ENCODE peak calls at places on chromosomes 6 and 20, in ten cellular contexts. L is Panc1; T is T-cell; P is PC-3; N is lower lobe of right lung; I is HCT116; K is heart left ventricle; Z is activated naive CD8-positive, alpha-beta T cell treated with anti-CD3 and anti-CD28 coated beads, Interleukin-2, amount 50 U/mL, for 24 hours; R is DND-41; F is activated CD8-positive, alpha-beta T cell treated with anti-CD3 and anti-CD28 coated beads, Interleukin-2, amount 10 ng/mL, durations not matched to agents 7 days and 5 days. G is an unnamed sample.

GRCh38 chr6:128725271-128726233 is 157.4 kb upstream of the LAMA2 start:
- ATAC-seq in F (no peak), I (no peak), P (no peak), L (no peak), Z (no peak), R (peak; percentile 48), N (peak; percentile 24), T (no peak), K (no peak), G (no peak)

GRCh38 chr20:24873015-24873620 is 76.0 kb upstream of the CST7 start:
- ATAC-seq in Z (no peak), K (no peak), F (no peak), P (no peak), N (peak; percentile 11), I (no peak), T (no peak), R (no peak), L (no peak), G (no peak)

GRCh38 chr6:900716-901605 is 208.0 kb upstream of the EXOC2 start:
- ATAC-seq in R (no peak), P (no peak), F (no peak), I (no peak), N (peak; percentile 37), T (no peak), K (no peak), L (no peak), Z (no peak), G (no peak)

GRCh38 chr20:14561733-14562132 is 224.3 kb upstream of the FLRT3 start:
- ATAC-seq in F (no peak), I (no peak), R (no peak), Z (no peak), L (no peak), K (no peak), P (no peak), N (no peak), T (no peak), G (no peak)

GRCh38 chr6:98975331-98975891 is 27.7 kb upstream of the FBXL4 start:
- ATAC-seq in P (no peak), L (no peak), F (no peak), T (no peak), N (no peak), R (no peak), K (no peak), I (no peak), Z (no peak), G (no peak)

GRCh38 chr6:151027936-151028838 is 162.7 kb downstream of the MTHFD1L start:
- ATAC-seq in I (no peak), L (no peak), N (no peak), R (peak; percentile 33), K (no peak), F (no peak), Z (peak; percentile 64), P (no peak), T (no peak), G (no peak)

GRCh38 chr6:10203651-10204050 is 211.2 kb downstream of the TFAP2A start:
- ATAC-seq in F (no peak), Z (no peak), K (no peak), I (no peak), R (no peak), P (no peak), T (no peak), N (no peak), L (no peak), G (no peak)

GRCh38 chr6:114312931-114313330 is 29.9 kb downstream of the HS3ST5 start:
- ATAC-seq in R (no peak), P (peak; percentile 38), Z (no peak), K (no peak), I (no peak), T (no peak), N (no peak), F (no peak), L (no peak), G (no peak)

GRCh38 chr6:149636116-149636515 is 12.4 kb downstream of the KATNA1 start:
- ATAC-seq in I (peak; percentile 80), F (no peak), K (no peak), P (peak; percentile 54), Z (no peak), N (peak; percentile 65), L (no peak), R (no peak), T (no peak), G (no peak)

GRCh38 chr6:37894585-37894984 is 75.1 kb downstream of the ZFAND3 start:
- ATAC-seq in L (no peak), R (no peak), T (no peak), F (no peak), I (no peak), Z (no peak), K (no peak), N (no peak), P (no peak), G (no peak)

GRCh38 chr6:136751478-136751956 is 40.8 kb downstream of the MAP3K5 start:
- ATAC-seq in K (no peak), R (no peak), I (no peak), P (no peak), F (peak; percentile 71), T (peak; percentile 79), L (no peak), Z (peak; percentile 66), N (peak; percentile 65), G (no peak)

GRCh38 chr6:36136034-36136433 is 5.7 kb downstream of the MAPK13 start:
- ATAC-seq in Z (no peak), K (no peak), I (no peak), T (no peak), N (no peak), L (no peak), P (no peak), R (no peak), F (no peak), G (no peak)

GRCh38 chr6:46484081-46484820 is 7.0 kb downstream of the RCAN2 start:
- ATAC-seq in I (no peak), F (no peak), R (no peak), L (no peak), N (no peak), P (no peak), K (peak; percentile 78), T (no peak), Z (no peak), G (no peak)

GRCh38 chr20:43140719-43141118 is 49.0 kb downstream of the PTPRT start:
- ATAC-seq in P (no peak), L (no peak), R (no peak), T (no peak), K (no peak), F (no peak), Z (no peak), I (no peak), N (no peak), G (no peak)

GRCh38 chr20:50810842-50811241 is 16.0 kb downstream of the BCAS4 start:
- ATAC-seq in R (no peak), K (no peak), T (no peak), Z (no peak), I (no peak), F (no peak), N (no peak), P (no peak), L (no peak), G (no peak)

GRCh38 chr6:80223743-80224212 is 117.3 kb downstream of the BCKDHB start:
- ATAC-seq in L (no peak), K (no peak), P (no peak), F (no peak), T (no peak), I (no peak), Z (no peak), R (no peak), N (no peak), G (no peak)

GRCh38 chr6:5511924-5512323 is 250.6 kb downstream of the FARS2 start:
- ATAC-seq in P (peak; percentile 86), N (no peak), K (no peak), Z (no peak), L (no peak), T (no peak), R (no peak), I (no peak), F (no peak), G (no peak)

GRCh38 chr6:104908431-104909139 is 48.3 kb upstream of the LIN28B start:
- ATAC-seq in L (no peak), K (no peak), T (no peak), I (no peak), F (no peak), P (no peak), Z (no peak), N (no peak), R (no peak), G (no peak)

GRCh38 chr6:35015996-35016395 is 125.1 kb downstream of the TCP11 start:
- ATAC-seq in R (no peak), P (peak; percentile 9), Z (no peak), L (no peak), K (no peak), I (no peak), T (no peak), N (no peak), F (no peak), G (no peak)

GRCh38 chr20:39886650-39887190 is 802.3 kb downstream of the MAFB start:
- ATAC-seq in Z (no peak), R (no peak), F (no peak), T (no peak), I (no peak), P (no peak), N (peak; percentile 67), K (no peak), L (no peak), G (no peak)

GRCh38 chr6:53456809-53457208 is 88.1 kb downstream of the GCLC start:
- ATAC-seq in T (no peak), L (no peak), Z (no peak), P (no peak), K (no peak), F (no peak), N (no peak), I (no peak), R (no peak), G (no peak)

GRCh38 chr6:14661188-14661587 is 543.6 kb downstream of the CD83 start:
- ATAC-seq in I (no peak), T (peak; percentile 71), N (peak; percentile 18), L (no peak), R (peak; percentile 36), P (no peak), F (peak; percentile 71), K (no peak), Z (peak; percentile 63), G (peak; percentile 50)

GRCh38 chr20:59342017-59342957 is 41.9 kb downstream of the EDN3 start:
- ATAC-seq in N (no peak), Z (peak; percentile 23), P (no peak), K (no peak), L (no peak), T (no peak), F (no peak), I (no peak), R (no peak), G (no peak)

GRCh38 chr6:33692078-33692759 is 19.3 kb downstream of the UQCC2 start:
- ATAC-seq in F (no peak), P (peak; percentile 5), Z (no peak), T (no peak), N (peak; percentile 21), L (no peak), K (peak; percentile 47), R (no peak), I (no peak), G (no peak)

GRCh38 chr6:36488221-36488620 is 45.4 kb downstream of the KCTD20 start:
- ATAC-seq in P (no peak), N (no peak), T (no peak), R (no peak), F (no peak), Z (no peak), K (peak; percentile 45), I (no peak), L (no peak), G (no peak)

GRCh38 chr6:41066867-41067304 is 5.3 kb downstream of the OARD1 start:
- ATAC-seq in I (no peak), L (peak; percentile 35), P (peak; percentile 23), T (no peak), F (no peak), R (no peak), K (no peak), N (no peak), Z (no peak), G (no peak)

GRCh38 chr6:87172292-87172691 is 16.9 kb downstream of the ZNF292 start:
- ATAC-seq in T (no peak), R (no peak), L (no peak), I (no peak), N (no peak), P (no peak), Z (no peak), F (no peak), K (no peak), G (no peak)

GRCh38 chr20:728022-728944 is 40.0 kb downstream of the SLC52A3 start:
- ATAC-seq in I (peak; percentile 94), F (peak; percentile 77), R (no peak), Z (peak; percentile 77), T (peak; percentile 66), P (peak; percentile 94), N (peak; percentile 63), K (peak; percentile 69), L (peak; percentile 96), G (peak; percentile 52)

G was measured in esophagus mucosa.